ENCODE peak calls at places on chromosomes 6 and 20, in six cellular contexts. X is heart left ventricle, G is stomach, P is lung, W is thoracic aorta, L is progenitor cell of endocrine pancreas. F is an unnamed sample.

GRCh38 chr6:157982297-157982579 is 575 bp downstream of the SYNJ2 start:
- DNase-seq in X (peak), P (no peak), L (peak), W (no peak), G (peak), F (peak)

GRCh38 chr6:166592818-166593217 is 6.3 kb upstream of the RAMACL start:
- DNase-seq in P (no peak), X (no peak), L (no peak), G (no peak), W (no peak), F (no peak)

GRCh38 chr6:46684771-46685170 is 2.9 kb upstream of the TDRD6 start:
- DNase-seq in L (no peak), P (no peak), X (no peak), G (no peak), W (no peak), F (no peak)

GRCh38 chr6:170445984-170446383 is 107.1 kb downstream of the PSMB1 start:
- DNase-seq in L (no peak), X (no peak), W (no peak), P (no peak), G (no peak), F (no peak)

GRCh38 chr6:8664700-8665099 is 229.4 kb upstream of the SLC35B3 start:
- DNase-seq in W (no peak), X (no peak), G (no peak), L (no peak), P (no peak), F (no peak)

GRCh38 chr6:138844203-138844602 is 48.3 kb downstream of the ECT2L start:
- DNase-seq in L (no peak), W (no peak), P (no peak), X (peak), G (no peak), F (peak)

GRCh38 chr20:3768342-3769130 is 983 bp upstream of the ADISSP start:
- DNase-seq in P (no peak), X (peak), L (peak), G (peak), W (peak), F (peak)

GRCh38 chr6:105781248-105781647 is 304.9 kb upstream of the PRDM1 start:
- DNase-seq in W (no peak), P (no peak), X (no peak), L (no peak), G (no peak), F (no peak)

GRCh38 chr6:122246906-122247658 is 152.4 kb upstream of the HSF2 start:
- DNase-seq in G (no peak), X (no peak), W (no peak), L (no peak), P (no peak), F (no peak)

GRCh38 chr6:63805808-63806572 is 170.4 kb downstream of the PHF3 start:
- DNase-seq in W (no peak), L (no peak), G (no peak), X (no peak), P (no peak), F (peak)

GRCh38 chr6:107493158-107494057 is 3.5 kb downstream of the SOBP start:
- DNase-seq in W (no peak), L (peak), G (peak), X (no peak), P (no peak), F (no peak)

GRCh38 chr6:75524322-75524972 is 30.8 kb upstream of the FILIP1 start:
- DNase-seq in P (peak), W (no peak), L (no peak), X (no peak), G (no peak), F (peak)

GRCh38 chr6:33809619-33810018 is 5.8 kb upstream of the MLN start:
- DNase-seq in L (no peak), G (no peak), P (no peak), X (no peak), W (no peak), F (no peak)

GRCh38 chr20:63884506-63885263 is 10.2 kb upstream of the DNAJC5 start:
- DNase-seq in L (no peak), P (no peak), G (peak), X (peak), W (no peak), F (no peak)

GRCh38 chr20:58512808-58513552 is 2.2 kb downstream of the APCDD1L start:
- DNase-seq in P (no peak), X (no peak), W (peak), G (no peak), L (no peak), F (no peak)

GRCh38 chr6:11366183-11366933 is 133.9 kb upstream of the NEDD9 start:
- DNase-seq in W (no peak), P (no peak), G (no peak), L (no peak), X (no peak), F (no peak)

GRCh38 chr6:115360602-115361325 is 699.9 kb downstream of the FRK start:
- DNase-seq in G (no peak), L (no peak), W (no peak), P (no peak), X (no peak), F (no peak)

GRCh38 chr6:398065-398464 is 6.5 kb downstream of the IRF4 start:
- DNase-seq in L (no peak), W (no peak), X (no peak), G (no peak), P (no peak), F (no peak)

GRCh38 chr6:46410330-46410953 is 80.8 kb downstream of the RCAN2 start:
- DNase-seq in L (no peak), W (no peak), X (no peak), P (no peak), G (no peak), F (peak)

GRCh38 chr6:138590796-138591709 is 91.8 kb upstream of the NHSL1 start:
- DNase-seq in W (no peak), X (peak), G (peak), P (peak), L (peak), F (peak)

GRCh38 chr20:9460518-9460917 is 53.9 kb upstream of the LAMP5 start:
- DNase-seq in X (no peak), G (no peak), P (no peak), W (no peak), L (no peak), F (peak)

GRCh38 chr6:49541210-49541724 is 9.2 kb upstream of the C6orf141 start:
- DNase-seq in W (no peak), X (no peak), G (no peak), P (no peak), L (no peak), F (peak)

GRCh38 chr20:46367967-46368901 is 38.2 kb downstream of the ELMO2 start:
- DNase-seq in X (no peak), P (no peak), L (no peak), W (no peak), G (no peak), F (no peak)

GRCh38 chr6:9140861-9141534 is 705.7 kb upstream of the SLC35B3 start:
- DNase-seq in G (no peak), L (no peak), P (no peak), W (no peak), X (no peak), F (no peak)

GRCh38 chr20:63238491-63239126 is 2.9 kb downstream of the BIRC7 start:
- DNase-seq in P (no peak), L (no peak), G (no peak), X (no peak), W (no peak), F (peak)

GRCh38 chr6:169794317-169795055 is 43.1 kb downstream of the ERMARD start:
- DNase-seq in X (no peak), P (peak), W (no peak), L (no peak), G (peak), F (no peak)

GRCh38 chr6:79246891-79247290 is 12.4 kb upstream of the HMGN3 start:
- DNase-seq in X (no peak), W (no peak), L (no peak), P (no peak), G (no peak), F (no peak)

GRCh38 chr6:79250107-79250514 is 15.6 kb upstream of the HMGN3 start:
- DNase-seq in G (no peak), P (no peak), L (no peak), W (no peak), X (no peak), F (peak)

GRCh38 chr6:79249136-79249535 is 14.7 kb upstream of the HMGN3 start:
- DNase-seq in W (no peak), X (no peak), P (no peak), G (no peak), L (no peak), F (no peak)

DNA sequence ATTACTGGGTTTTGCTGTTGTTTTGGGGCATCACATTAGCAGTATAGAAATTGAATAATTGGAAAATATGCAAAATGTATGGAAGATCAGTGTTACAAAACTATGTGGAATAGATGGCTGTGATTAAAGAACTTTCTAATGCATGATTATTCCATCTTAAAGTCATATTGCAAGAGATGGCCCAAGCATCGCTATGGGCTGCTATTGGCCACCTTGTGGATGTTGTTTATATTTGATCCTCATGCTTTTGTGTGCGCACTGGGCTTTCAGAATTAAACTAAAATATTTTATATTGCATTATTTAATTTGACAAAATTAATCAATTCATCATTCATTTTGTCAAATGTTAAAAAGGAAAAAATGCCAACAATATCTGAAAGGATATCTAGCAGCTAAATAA is 16.1 kb upstream of the HMGN3 start:
- DNase-seq in X (no peak), W (no peak), G (no peak), P (no peak), L (no peak), F (peak)
- TF ChIP-seq CTCF in X (no peak), W (no peak), G (no peak), P (no peak), L (no peak), F (no peak)

DNA sequence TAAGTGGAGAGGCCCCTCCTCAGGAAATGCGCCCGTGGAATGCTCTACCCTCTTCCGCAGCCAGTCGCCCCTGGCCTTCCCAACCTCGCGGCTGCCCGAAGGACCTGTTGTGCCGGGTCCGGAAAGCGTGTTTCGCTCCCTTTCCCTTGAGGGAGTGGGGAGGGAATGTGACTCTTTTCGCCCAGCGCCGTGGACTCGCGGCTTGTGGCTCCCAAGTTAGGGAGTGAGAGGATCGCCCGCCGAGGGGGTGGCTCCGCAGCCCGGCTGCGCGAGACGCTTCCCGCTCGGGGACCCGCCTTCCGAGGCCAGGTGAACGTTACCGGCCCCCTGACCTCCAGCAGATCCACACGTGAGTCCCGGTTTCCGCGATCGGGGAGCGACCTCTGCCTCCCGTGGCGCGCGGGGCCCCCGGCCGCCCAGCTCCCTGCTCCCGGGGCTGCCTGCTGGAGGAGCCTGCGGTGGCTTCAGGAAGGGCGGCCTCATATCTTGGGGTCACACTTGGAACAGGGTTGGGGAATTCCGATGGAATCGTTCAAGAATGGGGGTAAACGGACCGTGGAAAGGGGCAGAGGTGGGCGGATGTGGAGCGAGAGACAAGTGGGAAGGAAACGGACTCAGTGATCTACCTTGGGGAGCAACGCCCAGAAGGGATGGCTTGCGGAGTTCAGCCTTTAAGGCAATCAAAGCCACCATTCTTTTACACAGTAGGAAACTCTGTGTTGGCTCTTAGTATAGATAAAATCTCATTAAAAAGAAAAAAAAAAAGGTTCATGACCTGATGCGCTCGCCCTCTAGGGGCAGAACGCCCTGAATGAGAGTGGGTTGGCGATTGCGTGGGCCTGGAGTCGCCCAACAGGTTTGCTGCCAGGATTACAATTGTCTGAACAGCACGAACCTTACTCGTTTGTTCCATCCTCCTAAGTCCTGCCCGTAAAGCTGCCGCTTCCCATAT is 887 bp downstream of the TPD52L1 start:
- DNase-seq in L (peak), X (peak), G (no peak), P (peak), W (no peak), F (peak)
- TF ChIP-seq CTCF in L (peak), X (peak), G (peak), P (no peak), W (peak), F (peak)

GRCh38 chr6:167795321-167795811 is 31.3 kb upstream of the AFDN start:
- DNase-seq in X (no peak), L (no peak), P (peak), W (no peak), G (no peak), F (no peak)

GRCh38 chr6:167796668-167797031 is 30.1 kb upstream of the AFDN start:
- DNase-seq in L (no peak), X (no peak), P (peak), G (no peak), W (no peak), F (no peak)

GRCh38 chr6:167793421-167793820 is 33.3 kb upstream of the AFDN start:
- DNase-seq in X (no peak), L (no peak), W (no peak), G (no peak), P (peak), F (no peak)

GRCh38 chr6:167795874-167796667 is 30.6 kb upstream of the AFDN start:
- DNase-seq in P (peak), G (peak), X (peak), L (no peak), W (no peak), F (no peak)

DNA sequence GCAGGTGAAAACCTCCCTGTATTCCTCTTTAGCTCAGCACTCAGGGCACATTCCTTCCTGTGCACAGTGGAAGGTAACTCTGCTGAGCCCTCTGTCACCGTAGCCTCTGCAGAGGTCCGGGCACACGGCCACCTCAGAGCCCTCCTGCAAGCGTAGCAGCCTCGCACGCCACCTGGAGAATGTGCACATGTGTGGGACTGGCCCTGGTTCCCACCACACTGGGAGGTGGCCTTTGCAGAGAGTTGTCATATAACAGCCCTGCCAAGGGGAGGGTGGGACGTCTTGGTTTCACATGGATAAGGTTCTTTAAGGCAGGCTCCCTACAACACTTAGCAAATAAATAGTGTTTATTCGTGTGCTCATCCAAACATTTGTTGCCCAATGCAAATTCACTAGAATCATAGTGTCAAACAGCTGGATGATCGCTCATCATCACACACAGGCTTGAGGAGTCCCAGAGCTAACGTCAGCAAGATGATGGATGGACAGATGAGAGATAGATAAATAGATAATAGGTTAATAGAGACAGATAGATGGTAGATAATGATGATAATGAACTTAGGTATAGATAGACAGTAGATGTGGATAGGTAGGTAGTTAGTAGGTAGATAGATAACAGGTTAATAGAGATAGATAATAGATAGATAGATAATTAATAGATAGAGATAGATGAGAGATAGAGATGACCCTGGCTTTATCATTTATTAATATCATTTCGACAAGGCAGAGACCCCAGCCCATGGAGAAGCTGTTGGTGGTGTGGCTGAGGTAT is 32.1 kb upstream of the AFDN start:
- DNase-seq in W (no peak), P (peak), X (no peak), L (no peak), G (no peak), F (no peak)
- TF ChIP-seq CTCF in W (no peak), P (no peak), X (no peak), L (no peak), G (no peak), F (no peak)

DNA sequence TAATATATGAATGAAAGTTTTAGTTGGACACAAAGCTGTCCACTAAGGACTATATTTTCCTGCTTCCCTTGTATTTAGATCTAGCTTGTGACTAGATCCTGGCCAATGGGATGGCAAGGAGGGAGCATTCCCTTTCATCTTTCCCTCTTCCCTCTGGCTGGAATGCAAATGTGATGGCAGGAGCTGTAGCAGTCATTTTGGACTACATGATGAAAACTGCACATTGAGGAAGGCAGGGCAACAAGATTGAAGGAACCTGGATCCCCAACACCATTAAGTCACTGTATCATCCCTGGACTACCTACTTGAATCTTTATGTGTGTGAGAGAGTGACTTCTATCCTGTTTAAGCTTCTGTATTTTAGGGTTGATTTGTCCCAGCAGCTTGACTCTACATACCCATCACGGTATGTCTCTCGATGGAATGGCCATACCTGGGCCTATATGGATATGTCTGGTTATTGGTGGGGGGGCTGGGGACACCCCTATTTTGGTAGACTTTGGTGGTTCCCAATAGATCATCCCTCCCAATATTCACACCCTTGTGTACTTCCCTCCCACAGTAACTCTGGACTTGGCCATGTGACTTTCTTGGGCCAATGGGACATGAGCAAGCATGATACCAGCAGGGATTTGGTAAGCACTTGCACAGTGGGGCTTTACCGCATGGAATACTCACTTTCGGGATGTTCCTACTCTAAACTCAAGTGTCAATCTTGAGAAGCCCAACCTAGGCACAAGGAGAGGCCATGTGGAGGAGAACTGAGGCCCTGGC is 128.5 kb downstream of the VEGFA start:
- DNase-seq in P (no peak), X (no peak), L (no peak), G (no peak), W (no peak), F (no peak)
- TF ChIP-seq CTCF in P (no peak), X (no peak), L (no peak), G (no peak), W (no peak), F (no peak)

F was measured in A673.